ENCODE peak calls at places on chromosomes 1 and 21, in four cellular contexts. One of them, this sample, is unnamed.

GRCh38 chr1:20640183-20640597 is 6.9 kb downstream of the PINK1 start:
- DNase-seq in cardiac fibroblast: peak
- DNase-seq in osteoblast: peak
- DNase-seq in omental fat pad: no peak
- DNase-seq in this sample: no peak

GRCh38 chr1:71097428-71097827 is 16.6 kb upstream of the ZRANB2 start:
- DNase-seq in cardiac fibroblast: no peak
- DNase-seq in osteoblast: no peak
- DNase-seq in omental fat pad: no peak
- DNase-seq in this sample: no peak

GRCh38 chr21:15278279-15278678 is 213.5 kb upstream of the NRIP1 start:
- DNase-seq in cardiac fibroblast: no peak
- DNase-seq in osteoblast: no peak
- DNase-seq in omental fat pad: no peak
- DNase-seq in this sample: no peak

GRCh38 chr21:41754481-41754891 is 12.4 kb downstream of the RIPK4 start:
- DNase-seq in cardiac fibroblast: no peak
- DNase-seq in osteoblast: peak
- DNase-seq in omental fat pad: no peak
- DNase-seq in this sample: no peak

GRCh38 chr1:204123376-204123775 is 28.5 kb downstream of the ETNK2 start:
- DNase-seq in cardiac fibroblast: peak
- DNase-seq in osteoblast: peak
- DNase-seq in omental fat pad: no peak
- DNase-seq in this sample: no peak

GRCh38 chr1:79043506-79043905 is 37.0 kb upstream of the ADGRL4 start:
- DNase-seq in cardiac fibroblast: peak
- DNase-seq in osteoblast: no peak
- DNase-seq in omental fat pad: no peak
- DNase-seq in this sample: no peak

GRCh38 chr1:150536836-150537731 is 12.1 kb upstream of the ADAMTSL4 start:
- DNase-seq in cardiac fibroblast: no peak
- DNase-seq in osteoblast: peak
- DNase-seq in omental fat pad: no peak
- DNase-seq in this sample: no peak

GRCh38 chr1:108077991-108078390 is 113.0 kb upstream of the VAV3 start:
- DNase-seq in cardiac fibroblast: no peak
- DNase-seq in osteoblast: no peak
- DNase-seq in omental fat pad: no peak
- DNase-seq in this sample: no peak

GRCh38 chr1:67575861-67576260 is 109.1 kb upstream of the GADD45A start:
- DNase-seq in cardiac fibroblast: peak
- DNase-seq in osteoblast: peak
- DNase-seq in omental fat pad: no peak
- DNase-seq in this sample: no peak

GRCh38 chr1:204268101-204268500 is 54.3 kb upstream of the GOLT1A start:
- DNase-seq in cardiac fibroblast: no peak
- DNase-seq in osteoblast: no peak
- DNase-seq in omental fat pad: no peak
- DNase-seq in this sample: no peak

GRCh38 chr1:207861442-207862177 is 49.3 kb downstream of the CD34 start:
- DNase-seq in cardiac fibroblast: no peak
- DNase-seq in osteoblast: no peak
- DNase-seq in omental fat pad: no peak
- DNase-seq in this sample: no peak

GRCh38 chr21:23009360-23009759 is 2011.2 kb downstream of the NCAM2 start:
- DNase-seq in cardiac fibroblast: no peak
- DNase-seq in osteoblast: no peak
- DNase-seq in omental fat pad: no peak
- DNase-seq in this sample: no peak

GRCh38 chr1:20728371-20729154 is 3.9 kb downstream of the SH2D5 start:
- DNase-seq in cardiac fibroblast: no peak
- DNase-seq in osteoblast: peak
- DNase-seq in omental fat pad: no peak
- DNase-seq in this sample: no peak

GRCh38 chr1:37691497-37692077 is 729 bp upstream of the CDCA8 start:
- DNase-seq in cardiac fibroblast: peak
- DNase-seq in osteoblast: peak
- DNase-seq in omental fat pad: peak
- DNase-seq in this sample: peak

GRCh38 chr1:185281245-185281644 is 35.8 kb downstream of the IVNS1ABP start:
- DNase-seq in cardiac fibroblast: no peak
- DNase-seq in osteoblast: no peak
- DNase-seq in omental fat pad: no peak
- DNase-seq in this sample: no peak

GRCh38 chr1:17710889-17711576 is 44.1 kb upstream of the ACTL8 start:
- DNase-seq in cardiac fibroblast: no peak
- DNase-seq in osteoblast: peak
- DNase-seq in omental fat pad: no peak
- DNase-seq in this sample: no peak

GRCh38 chr1:182113879-182114626 is 52.5 kb upstream of the ZNF648 start:
- DNase-seq in cardiac fibroblast: no peak
- DNase-seq in osteoblast: no peak
- DNase-seq in omental fat pad: no peak
- DNase-seq in this sample: no peak

GRCh38 chr21:28072601-28073000 is 920.1 kb downstream of the LTN1 start:
- DNase-seq in cardiac fibroblast: no peak
- DNase-seq in osteoblast: no peak
- DNase-seq in omental fat pad: no peak
- DNase-seq in this sample: no peak

GRCh38 chr1:195981448-195982139 is 626.6 kb downstream of the KCNT2 start:
- DNase-seq in cardiac fibroblast: peak
- DNase-seq in osteoblast: no peak
- DNase-seq in omental fat pad: no peak
- DNase-seq in this sample: no peak

GRCh38 chr1:61215676-61216289 is 133.4 kb downstream of the NFIA start:
- DNase-seq in cardiac fibroblast: no peak
- DNase-seq in osteoblast: peak
- DNase-seq in omental fat pad: no peak
- DNase-seq in this sample: no peak

GRCh38 chr1:56516539-56517252 is 62.7 kb downstream of the PLPP3 start:
- DNase-seq in cardiac fibroblast: peak
- DNase-seq in osteoblast: no peak
- DNase-seq in omental fat pad: no peak
- DNase-seq in this sample: no peak

GRCh38 chr1:89407355-89407754 is 43.5 kb downstream of the GBP6 start:
- DNase-seq in cardiac fibroblast: peak
- DNase-seq in osteoblast: no peak
- DNase-seq in omental fat pad: no peak
- DNase-seq in this sample: no peak

GRCh38 chr21:42406201-42406601 is 2.5 kb downstream of the UBASH3A start:
- DNase-seq in cardiac fibroblast: no peak
- DNase-seq in osteoblast: no peak
- DNase-seq in omental fat pad: no peak
- DNase-seq in this sample: no peak

GRCh38 chr1:170735366-170736263 is 71.7 kb downstream of the PRRX1 start:
- DNase-seq in cardiac fibroblast: no peak
- DNase-seq in osteoblast: no peak
- DNase-seq in omental fat pad: no peak
- DNase-seq in this sample: no peak

GRCh38 chr1:77888071-77888428 is 374 bp upstream of the NEXN start:
- DNase-seq in cardiac fibroblast: peak
- DNase-seq in osteoblast: peak
- DNase-seq in omental fat pad: no peak
- DNase-seq in this sample: no peak

GRCh38 chr1:108590947-108591346 is 31.0 kb downstream of the EEIG2 start:
- DNase-seq in cardiac fibroblast: peak
- DNase-seq in osteoblast: peak
- DNase-seq in omental fat pad: no peak
- DNase-seq in this sample: no peak

GRCh38 chr1:29323636-29324035 is 87.3 kb downstream of the PTPRU start:
- DNase-seq in cardiac fibroblast: no peak
- DNase-seq in osteoblast: peak
- DNase-seq in omental fat pad: no peak
- DNase-seq in this sample: no peak

GRCh38 chr1:248618878-248619277 is 16.0 kb downstream of the OR2T11 start:
- DNase-seq in cardiac fibroblast: peak
- DNase-seq in osteoblast: peak
- DNase-seq in omental fat pad: peak
- DNase-seq in this sample: no peak

GRCh38 chr1:117674521-117675400 is 68.9 kb downstream of the TENT5C start:
- DNase-seq in cardiac fibroblast: peak
- DNase-seq in osteoblast: peak
- DNase-seq in omental fat pad: no peak
- DNase-seq in this sample: no peak

GRCh38 chr1:207815913-207816312 is 64.1 kb downstream of the CD46 start:
- DNase-seq in cardiac fibroblast: peak
- DNase-seq in osteoblast: peak
- DNase-seq in omental fat pad: no peak
- DNase-seq in this sample: no peak

GRCh38 chr1:201447911-201448871 is 20.8 kb downstream of the PHLDA3 start:
- DNase-seq in cardiac fibroblast: peak
- DNase-seq in osteoblast: peak
- DNase-seq in omental fat pad: peak
- DNase-seq in this sample: peak

GRCh38 chr1:201454568-201454967 is 14.4 kb downstream of the PHLDA3 start:
- DNase-seq in cardiac fibroblast: no peak
- DNase-seq in osteoblast: no peak
- DNase-seq in omental fat pad: no peak
- DNase-seq in this sample: no peak

GRCh38 chr1:201452881-201453280 is 16.1 kb downstream of the PHLDA3 start:
- DNase-seq in cardiac fibroblast: no peak
- DNase-seq in osteoblast: no peak
- DNase-seq in omental fat pad: no peak
- DNase-seq in this sample: no peak

GRCh38 chr1:201448981-201449380 is 20.0 kb downstream of the PHLDA3 start:
- DNase-seq in cardiac fibroblast: no peak
- DNase-seq in osteoblast: no peak
- DNase-seq in omental fat pad: no peak
- DNase-seq in this sample: no peak

GRCh38 chr1:201450721-201451291 is 18.2 kb downstream of the PHLDA3 start:
- DNase-seq in cardiac fibroblast: peak
- DNase-seq in osteoblast: peak
- DNase-seq in omental fat pad: no peak
- DNase-seq in this sample: peak
- TF ChIP-seq CTCF in cardiac fibroblast: no peak
- TF ChIP-seq CTCF in osteoblast: no peak
- TF ChIP-seq CTCF in omental fat pad: no peak
- TF ChIP-seq CTCF in this sample: no peak

DNA sequence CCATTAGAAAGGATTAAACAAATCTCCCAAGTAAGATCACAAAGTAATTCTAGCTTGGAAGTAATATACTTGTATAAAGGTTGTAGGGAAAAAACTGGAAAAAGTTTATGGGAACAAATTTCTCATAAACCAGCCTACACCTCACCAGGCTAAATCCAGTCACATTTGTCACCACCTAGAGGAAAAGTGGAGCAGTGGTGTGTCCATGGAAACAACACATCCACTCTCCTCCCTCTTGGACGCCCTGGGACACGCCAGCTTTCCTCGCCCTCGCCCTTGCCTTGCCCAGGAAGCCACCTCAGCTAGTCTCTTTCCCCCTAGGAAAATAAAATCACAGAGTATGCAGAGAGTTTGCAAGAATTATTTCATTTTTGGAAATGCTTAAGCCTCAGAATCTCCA is 2.2 kb downstream of the PALMD start:
- DNase-seq in cardiac fibroblast: peak
- DNase-seq in osteoblast: no peak
- DNase-seq in omental fat pad: no peak
- DNase-seq in this sample: no peak
- TF ChIP-seq CTCF in cardiac fibroblast: peak
- TF ChIP-seq CTCF in osteoblast: peak
- TF ChIP-seq CTCF in omental fat pad: no peak
- TF ChIP-seq CTCF in this sample: no peak

GRCh38 chr1:15324867-15325335 is 77.9 kb downstream of the FHAD1 start:
- DNase-seq in cardiac fibroblast: no peak
- DNase-seq in osteoblast: no peak
- DNase-seq in omental fat pad: no peak
- DNase-seq in this sample: no peak

GRCh38 chr1:15326691-15327530 is 79.9 kb downstream of the FHAD1 start:
- DNase-seq in cardiac fibroblast: peak
- DNase-seq in osteoblast: no peak
- DNase-seq in omental fat pad: no peak
- DNase-seq in this sample: no peak

GRCh38 chr1:15323989-15324866 is 77.2 kb downstream of the FHAD1 start:
- DNase-seq in cardiac fibroblast: no peak
- DNase-seq in osteoblast: no peak
- DNase-seq in omental fat pad: no peak
- DNase-seq in this sample: no peak

GRCh38 chr1:15323351-15323988 is 76.4 kb downstream of the FHAD1 start:
- DNase-seq in cardiac fibroblast: peak
- DNase-seq in osteoblast: peak
- DNase-seq in omental fat pad: peak
- DNase-seq in this sample: peak

GRCh38 chr1:15325375-15326085 is 78.5 kb downstream of the FHAD1 start:
- DNase-seq in cardiac fibroblast: no peak
- DNase-seq in osteoblast: no peak
- DNase-seq in omental fat pad: no peak
- DNase-seq in this sample: no peak
- TF ChIP-seq CTCF in cardiac fibroblast: no peak
- TF ChIP-seq CTCF in osteoblast: no peak
- TF ChIP-seq CTCF in omental fat pad: no peak
- TF ChIP-seq CTCF in this sample: no peak

GRCh38 chr1:2395245-2395644 is 3.6 kb downstream of the RER1 start:
- DNase-seq in cardiac fibroblast: no peak
- DNase-seq in osteoblast: no peak
- DNase-seq in omental fat pad: no peak
- DNase-seq in this sample: no peak
- TF ChIP-seq CTCF in cardiac fibroblast: no peak
- TF ChIP-seq CTCF in osteoblast: no peak
- TF ChIP-seq CTCF in omental fat pad: no peak
- TF ChIP-seq CTCF in this sample: no peak

DNA sequence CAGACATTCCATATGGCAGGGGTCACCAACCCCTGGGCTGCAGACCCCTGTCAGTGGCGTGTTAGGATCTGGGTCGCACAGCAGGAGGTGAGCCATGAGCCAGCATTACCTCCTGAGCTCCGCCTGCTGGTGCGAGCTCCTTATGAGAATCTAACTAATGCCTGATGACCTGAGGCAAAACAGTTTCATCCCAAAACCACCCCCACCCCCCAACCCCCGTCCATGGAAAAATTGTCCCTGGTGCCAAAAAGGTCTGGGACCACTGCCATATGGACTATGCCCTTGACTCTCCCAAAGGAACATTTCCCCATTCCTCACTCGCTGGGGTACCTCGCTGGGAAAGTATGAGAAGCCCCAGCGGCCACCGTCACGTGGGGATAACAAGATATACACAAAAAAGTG is 6.4 kb upstream of the CPT2 start:
- DNase-seq in cardiac fibroblast: no peak
- DNase-seq in osteoblast: no peak
- DNase-seq in omental fat pad: no peak
- DNase-seq in this sample: no peak
- TF ChIP-seq CTCF in cardiac fibroblast: peak
- TF ChIP-seq CTCF in osteoblast: peak
- TF ChIP-seq CTCF in omental fat pad: no peak
- TF ChIP-seq CTCF in this sample: no peak

This sample was measured in mesothelial cell of epicardium.